ENCODE peak calls at places on chromosomes 2 and 18, in ten cellular contexts. F is HTR-8/SVneo; B is Kasumi-1; O is effector memory CD4-positive, alpha-beta T cell; V is astrocyte; W is KBM-7; N is iris pigment epithelial cell; A is EH; M is GM23338; L is hippocampal formation. Z is an unnamed sample.
A peak's percentile ranks its signal among the peaks of the same experiment; 100 is the strongest.

GRCh38 chr2:127358044-127358443 is 29.7 kb downstream of the MAP3K2 start:
- DNase-seq in F (no peak), B (no peak), O (no peak), V (peak; percentile 17), W (no peak), N (peak; percentile 42), A (peak; percentile 23), M (no peak), L (no peak), Z (no peak)

GRCh38 chr2:29065479-29065847 is 8.9 kb downstream of the PCARE start:
- DNase-seq in F (no peak), B (no peak), O (no peak), V (no peak), W (no peak), N (no peak), A (no peak), M (no peak), L (peak; percentile 61), Z (no peak)

GRCh38 chr2:68469935-68470334 is 2.5 kb downstream of the APLF start:
- DNase-seq in F (no peak), B (no peak), O (no peak), V (no peak), W (no peak), N (peak; percentile 39), A (no peak), M (no peak), L (no peak), Z (no peak)

GRCh38 chr18:70363861-70364260 is 75.0 kb downstream of the SOCS6 start:
- DNase-seq in F (no peak), B (no peak), O (no peak), V (peak; percentile 53), W (no peak), N (peak; percentile 61), A (peak; percentile 74), M (no peak), L (no peak), Z (no peak)

GRCh38 chr2:158968396-158969161 is at the start of gene TANC1:
- DNase-seq in F (peak; percentile 78), B (peak; percentile 64), O (peak; percentile 21), V (peak; percentile 85), W (peak; percentile 88), N (peak; percentile 95), A (peak; percentile 94), M (peak; percentile 92), L (peak; percentile 82), Z (peak; percentile 56)

GRCh38 chr2:70089220-70089945 is 2.1 kb downstream of the PCBP1 start:
- DNase-seq in F (no peak), B (no peak), O (no peak), V (no peak), W (peak; percentile 51), N (peak; percentile 25), A (peak; percentile 46), M (peak; percentile 76), L (no peak), Z (no peak)

GRCh38 chr2:73855526-73855925 is 26.8 kb downstream of the STAMBP start:
- DNase-seq in F (no peak), B (no peak), O (no peak), V (peak; percentile 33), W (no peak), N (peak; percentile 61), A (no peak), M (no peak), L (no peak), Z (no peak)

GRCh38 chr2:181457741-181458425 is 697 bp downstream of the ITGA4 start:
- DNase-seq in F (no peak), B (peak; percentile 85), O (peak; percentile 16), V (peak; percentile 40), W (peak; percentile 75), N (peak; percentile 67), A (peak; percentile 64), M (peak; percentile 53), L (no peak), Z (peak; percentile 49)

GRCh38 chr2:15421761-15422160 is 139.4 kb downstream of the NBAS start:
- DNase-seq in F (no peak), B (no peak), O (no peak), V (no peak), W (no peak), N (no peak), A (no peak), M (no peak), L (no peak), Z (no peak)

GRCh38 chr2:164625378-164625971 is 4.2 kb upstream of the GRB14 start:
- DNase-seq in F (no peak), B (no peak), O (no peak), V (peak; percentile 44), W (no peak), N (peak; percentile 29), A (peak; percentile 85), M (no peak), L (no peak), Z (no peak)

GRCh38 chr18:10487161-10487560 is 32.7 kb downstream of the APCDD1 start:
- DNase-seq in F (no peak), B (no peak), O (no peak), V (no peak), W (no peak), N (no peak), A (no peak), M (peak; percentile 11), L (no peak), Z (no peak)

GRCh38 chr2:102589444-102589843 is 29.9 kb upstream of the SLC9A2 start:
- DNase-seq in F (no peak), B (no peak), O (no peak), V (no peak), W (no peak), N (no peak), A (no peak), M (no peak), L (no peak), Z (no peak)

GRCh38 chr2:128501022-128501690 is 182.5 kb upstream of the HS6ST1 start:
- DNase-seq in F (no peak), B (no peak), O (no peak), V (no peak), W (no peak), N (no peak), A (no peak), M (no peak), L (no peak), Z (no peak)

GRCh38 chr2:37838541-37839167 is 86.4 kb upstream of the RMDN2 start:
- DNase-seq in F (no peak), B (no peak), O (no peak), V (no peak), W (no peak), N (no peak), A (no peak), M (no peak), L (no peak), Z (no peak)

GRCh38 chr2:222969491-222969890 is 82.5 kb upstream of the KCNE4 start:
- DNase-seq in F (no peak), B (peak; percentile 2), O (no peak), V (peak; percentile 50), W (no peak), N (peak; percentile 88), A (peak; percentile 72), M (no peak), L (no peak), Z (no peak)

GRCh38 chr2:189142893-189143759 is 36.4 kb downstream of the COL5A2 start:
- DNase-seq in F (peak; percentile 34), B (peak; percentile 81), O (peak; percentile 3), V (no peak), W (peak; percentile 52), N (peak; percentile 55), A (peak; percentile 53), M (peak; percentile 85), L (no peak), Z (peak; percentile 17)

GRCh38 chr2:178327516-178327915 is 123.5 kb downstream of the PRKRA start:
- DNase-seq in F (no peak), B (no peak), O (no peak), V (peak; percentile 39), W (no peak), N (no peak), A (no peak), M (no peak), L (no peak), Z (no peak)

GRCh38 chr2:241123816-241124536 is 21.9 kb upstream of the MTERF4 start:
- DNase-seq in F (no peak), B (no peak), O (peak; percentile 39), V (no peak), W (no peak), N (no peak), A (no peak), M (no peak), L (no peak), Z (no peak)

GRCh38 chr2:26534865-26535662 is 57.1 kb upstream of the OTOF start:
- DNase-seq in F (no peak), B (no peak), O (no peak), V (no peak), W (no peak), N (no peak), A (no peak), M (no peak), L (no peak), Z (no peak)

GRCh38 chr2:237101118-237101979 is 15.7 kb downstream of the COPS8 start:
- DNase-seq in F (no peak), B (no peak), O (no peak), V (no peak), W (no peak), N (no peak), A (no peak), M (peak; percentile 54), L (no peak), Z (no peak)

GRCh38 chr2:73494031-73494430 is 108.4 kb downstream of the ALMS1 start:
- DNase-seq in F (peak; percentile 20), B (no peak), O (no peak), V (peak; percentile 72), W (no peak), N (peak; percentile 54), A (peak; percentile 51), M (peak; percentile 9), L (no peak), Z (no peak)

GRCh38 chr2:172972005-172972619 is 103.5 kb upstream of the MAP3K20 start:
- DNase-seq in F (peak; percentile 54), B (peak; percentile 57), O (no peak), V (no peak), W (peak; percentile 61), N (peak; percentile 47), A (peak; percentile 59), M (peak; percentile 80), L (no peak), Z (peak; percentile 14)

GRCh38 chr2:237456200-237456731 is 30.8 kb upstream of the MLPH start:
- DNase-seq in F (no peak), B (no peak), O (no peak), V (peak; percentile 87), W (peak; percentile 61), N (peak; percentile 77), A (peak; percentile 87), M (no peak), L (no peak), Z (no peak)

GRCh38 chr2:212773808-212774339 is 235.3 kb upstream of the ERBB4 start:
- DNase-seq in F (no peak), B (no peak), O (no peak), V (no peak), W (no peak), N (no peak), A (no peak), M (no peak), L (no peak), Z (no peak)

GRCh38 chr2:17934721-17935120 is 56.3 kb downstream of the KCNS3 start:
- DNase-seq in F (no peak), B (no peak), O (no peak), V (peak; percentile 91), W (no peak), N (peak; percentile 35), A (peak; percentile 92), M (no peak), L (no peak), Z (no peak)

GRCh38 chr2:207469953-207470699 is 59.6 kb upstream of the CREB1 start:
- DNase-seq in F (no peak), B (no peak), O (no peak), V (no peak), W (no peak), N (no peak), A (no peak), M (no peak), L (peak; percentile 16), Z (no peak)

GRCh38 chr2:232028631-232029030 is 67.1 kb downstream of the DIS3L2 start:
- DNase-seq in F (no peak), B (no peak), O (no peak), V (peak; percentile 30), W (no peak), N (no peak), A (peak; percentile 36), M (no peak), L (no peak), Z (no peak)

GRCh38 chr2:44850016-44850415 is 91.5 kb upstream of the SIX3 start:
- DNase-seq in F (no peak), B (no peak), O (no peak), V (no peak), W (no peak), N (no peak), A (no peak), M (no peak), L (no peak), Z (no peak)

Z was measured in activated T-helper 2 cell treated with anti-CD3 and anti-CD28 coated beads, Interferon-gamma antibody, Interleukin-2, Interleukin-4, amounts not matched to agents 10 μg/mL and 5 μg/mL and 100 μg/mL, durations not matched to agents 14 hours and 24 hours and 36 hours.